ENCODE peak calls at places on chromosome 7, in seven cellular contexts. O, S, C, L, J, T and W are unnamed samples.

GRCh38 chr7:67716729-67717128 is 720.1 kb downstream of the TYW1 start:
- DNase-seq in T (no peak), C (no peak), J (no peak), O (no peak), S (no peak), L (peak; percentile 2), W (no peak)

GRCh38 chr7:12481722-12482121 is 78.1 kb upstream of the VWDE start:
- DNase-seq in T (no peak), C (no peak), O (no peak), J (no peak), S (no peak), L (no peak), W (no peak)

GRCh38 chr7:2572101-2572842 is 13.5 kb downstream of the IQCE start:
- DNase-seq in J (no peak), S (no peak), C (peak; percentile 56), L (peak; percentile 64), O (no peak), T (no peak), W (no peak)

GRCh38 chr7:22110227-22110839 is 164.6 kb upstream of the CDCA7L start:
- DNase-seq in J (peak; percentile 59), T (peak; percentile 55), L (peak; percentile 86), S (peak; percentile 93), C (peak; percentile 74), O (peak; percentile 81), W (peak; percentile 72)

GRCh38 chr7:24573008-24573553 is at the start of gene PALS2:
- DNase-seq in O (peak; percentile 29), T (no peak), L (peak; percentile 84), J (no peak), S (peak; percentile 74), C (peak; percentile 29), W (no peak)

GRCh38 chr7:141231018-141231792 is 157.3 kb downstream of the TMEM178B start:
- DNase-seq in T (no peak), L (peak; percentile 30), C (peak; percentile 21), O (peak; percentile 28), S (no peak), J (peak; percentile 34), W (peak; percentile 99)

GRCh38 chr7:92682767-92683539 is 92.8 kb upstream of the FAM133B start:
- DNase-seq in L (no peak), C (no peak), J (no peak), S (peak; percentile 69), O (peak; percentile 90), T (no peak), W (no peak)

GRCh38 chr7:106626376-106627293 is 34.3 kb downstream of the CCDC71L start:
- DNase-seq in J (no peak), T (no peak), C (peak; percentile 62), S (no peak), O (no peak), L (no peak), W (no peak)

DNA sequence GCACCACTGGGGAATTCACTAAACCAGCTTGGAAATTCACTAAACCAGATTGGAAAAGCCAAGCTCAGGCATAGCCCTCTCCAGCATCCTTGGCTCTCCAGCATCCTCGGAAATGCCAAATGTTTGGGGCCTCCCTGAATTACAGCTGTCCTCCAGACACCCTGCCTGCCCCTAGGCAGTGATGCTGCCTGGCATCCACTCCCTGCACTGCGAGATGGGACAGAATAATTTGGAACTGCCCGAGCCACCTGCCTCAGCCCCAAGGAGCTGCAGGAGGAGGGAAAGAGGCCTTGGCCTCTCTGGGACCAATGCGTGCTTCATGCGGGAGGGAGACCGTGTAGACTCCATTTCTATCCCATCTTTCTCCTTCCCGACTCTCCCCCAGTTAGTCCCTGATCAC is 64.3 kb downstream of the INSIG1 start:
- DNase-seq in S (no peak), L (no peak), C (no peak), O (no peak), J (no peak), T (no peak), W (no peak)
- H3K9ac ChIP-seq in S (no peak overlapping the region), L (no peak overlapping the region), C (no peak overlapping the region), O (no peak overlapping the region), J (no peak overlapping the region), T (no peak overlapping the region), W (no peak overlapping the region)

GRCh38 chr7:37081436-37081835 is 357.1 kb upstream of the AOAH start:
- DNase-seq in T (peak; percentile 24), O (no peak), S (peak; percentile 54), J (no peak), L (peak; percentile 9), C (no peak), W (no peak)

GRCh38 chr7:37079420-37079819 is 355.1 kb upstream of the AOAH start:
- DNase-seq in O (no peak), S (no peak), L (no peak), J (no peak), C (no peak), T (no peak), W (no peak)

GRCh38 chr7:37084303-37084702 is 360.0 kb upstream of the AOAH start:
- DNase-seq in L (no peak), O (no peak), S (no peak), T (no peak), C (no peak), J (no peak), W (no peak)

GRCh38 chr7:37085600-37085999 is 361.3 kb upstream of the AOAH start:
- DNase-seq in S (no peak), T (no peak), O (no peak), L (no peak), C (no peak), J (no peak), W (no peak)

DNA sequence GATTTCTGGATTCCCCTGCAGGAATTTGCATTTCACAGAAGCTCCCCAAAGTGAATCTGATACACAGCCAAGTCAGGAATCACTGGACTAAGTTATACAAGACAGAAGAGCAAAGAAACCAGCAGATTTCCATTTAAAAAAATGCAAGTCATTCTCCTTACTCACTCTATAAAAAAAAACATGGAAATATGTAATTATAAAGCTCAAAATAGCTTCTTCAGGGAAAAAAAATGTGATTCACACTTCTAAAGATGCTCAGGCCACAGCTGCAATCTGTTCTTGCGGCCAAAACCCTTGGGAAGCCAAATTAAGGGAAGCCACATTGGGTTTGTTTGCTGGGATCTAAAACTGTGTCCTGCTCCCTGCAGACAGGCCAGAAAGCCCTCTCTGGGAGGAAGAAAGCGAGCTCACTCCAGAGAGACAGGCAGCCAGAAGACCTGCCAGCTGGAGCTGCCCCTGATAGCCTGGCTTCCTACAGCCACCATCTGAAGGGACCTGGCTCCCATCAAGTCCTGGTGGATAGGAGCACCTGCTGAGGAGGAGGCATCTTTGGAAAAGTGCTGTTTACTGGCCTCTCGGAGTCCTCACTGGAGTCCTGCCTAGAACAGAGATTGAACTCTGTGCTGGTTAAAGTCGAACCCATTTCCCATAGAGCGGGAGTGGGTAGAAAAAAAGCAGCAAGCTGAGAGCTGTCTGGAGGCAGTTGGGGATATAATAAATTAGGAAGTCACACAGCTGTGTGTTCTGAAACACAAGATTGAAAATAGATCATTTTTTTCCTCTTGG is 359.2 kb upstream of the AOAH start:
- DNase-seq in O (no peak), L (no peak), T (no peak), S (no peak), C (no peak), J (no peak), W (no peak)
- TF ChIP-seq POLR2AphosphoS5 in O (no peak), L (no peak), T (no peak), S (no peak), C (no peak), J (no peak), W (no peak)

GRCh38 chr7:155463114-155463811 is 5.3 kb downstream of the EN2 start:
- DNase-seq in T (no peak), C (no peak), O (no peak), S (no peak), J (no peak), L (no peak), W (no peak)

GRCh38 chr7:155461631-155462030 is 3.7 kb downstream of the EN2 start:
- DNase-seq in T (no peak), J (no peak), S (no peak), L (no peak), O (no peak), C (no peak), W (no peak)

GRCh38 chr7:155464183-155464582 is 6.3 kb downstream of the EN2 start:
- DNase-seq in C (no peak), J (no peak), T (no peak), L (no peak), O (no peak), S (no peak), W (no peak)

GRCh38 chr7:155460926-155461613 is 3.1 kb downstream of the EN2 start:
- DNase-seq in L (no peak), S (no peak), O (no peak), J (no peak), C (no peak), T (no peak), W (no peak)

GRCh38 chr7:155462163-155462735 is 4.3 kb downstream of the EN2 start:
- DNase-seq in J (no peak), O (no peak), C (no peak), S (no peak), T (no peak), L (no peak), W (no peak)
- TF ChIP-seq EZH2 in J (peak; percentile 93), O (no peak), C (no peak), S (peak; percentile 40), T (no peak), L (no peak), W (no peak)

GRCh38 chr7:55081067-55081853 is 62.4 kb downstream of the EGFR start:
- DNase-seq in C (no peak), O (no peak), J (no peak), L (no peak), S (no peak), T (no peak), W (no peak)

GRCh38 chr7:55080000-55080629 is 61.3 kb downstream of the EGFR start:
- DNase-seq in C (no peak), J (no peak), L (no peak), S (no peak), O (no peak), T (no peak), W (no peak)

GRCh38 chr7:55077581-55078410 is 59.0 kb downstream of the EGFR start:
- DNase-seq in L (peak; percentile 3), O (peak; percentile 73), C (no peak), T (no peak), S (no peak), J (no peak), W (no peak)

GRCh38 chr7:55075464-55075971 is 56.7 kb downstream of the EGFR start:
- DNase-seq in L (no peak), J (no peak), O (no peak), T (no peak), S (no peak), C (no peak), W (no peak)

DNA sequence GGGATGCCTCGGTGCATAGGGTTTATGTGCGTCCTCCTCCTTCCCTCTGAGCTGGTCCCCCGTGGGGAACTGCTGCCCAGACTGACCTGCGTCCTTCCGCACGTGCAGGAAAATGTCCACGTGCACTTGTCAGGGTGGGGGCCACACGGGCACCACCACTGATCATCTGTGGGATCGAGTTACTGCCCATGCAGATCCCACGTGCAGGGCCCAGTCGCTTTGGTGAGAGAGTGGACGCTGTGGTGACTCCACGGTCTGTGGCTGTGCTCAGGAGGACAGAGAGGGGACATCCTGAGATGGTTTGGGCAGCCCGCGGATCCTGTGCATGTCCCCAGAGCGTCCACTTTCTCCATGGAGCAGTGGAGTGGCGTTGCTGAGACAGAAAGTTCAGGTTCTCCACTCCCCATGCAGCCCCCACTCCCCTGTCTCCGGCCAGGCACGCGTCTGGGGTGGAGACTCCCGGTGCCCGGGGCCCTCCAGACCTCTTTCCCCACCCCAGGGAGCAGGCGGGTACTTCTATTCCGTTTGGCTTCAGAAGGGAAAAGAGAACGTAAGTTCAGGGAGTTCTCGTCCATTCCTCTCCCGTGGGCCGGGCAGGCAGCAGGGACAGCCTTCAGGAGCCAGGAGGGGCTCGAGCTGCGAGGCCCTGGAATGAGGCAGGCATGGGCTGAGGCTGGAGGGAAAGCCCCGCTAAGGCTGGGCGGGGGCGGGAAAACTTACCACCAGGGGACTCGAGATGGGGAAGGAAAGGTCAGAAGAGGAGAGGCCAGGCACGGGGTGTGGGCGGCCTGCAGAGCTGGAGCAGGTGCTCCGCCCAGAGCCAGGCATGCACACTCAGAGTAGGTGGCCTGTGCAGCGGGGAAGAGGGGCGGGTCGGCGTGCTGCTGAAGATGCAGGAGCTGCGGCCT is 59.9 kb downstream of the EGFR start:
- DNase-seq in O (peak; percentile 77), J (no peak), S (no peak), C (no peak), L (peak; percentile 18), T (no peak), W (no peak)
- H3K9ac ChIP-seq in O (peak overlapping the region; percentile 69), J (no peak overlapping the region), S (no peak overlapping the region), C (peak overlapping the region; percentile 55), L (no peak overlapping the region), T (no peak overlapping the region), W (no peak overlapping the region)